ENCODE peak calls at places on chromosomes 4 and X, in four cellular contexts. O is WTC11, X is HepG2, F is K562. H is an unnamed sample.
A peak's percentile ranks its signal among the peaks of the same experiment; 100 is the strongest.

GRCh38 chr4:56637791-56638190 is 43.3 kb downstream of the HOPX start:
- DNase-seq in O (no peak), X (no peak), F (no peak), H (no peak)

GRCh38 chr4:39037491-39037825 is 5.2 kb upstream of the TMEM156 start:
- DNase-seq in O (no peak), X (no peak), F (peak; percentile 27), H (no peak)

GRCh38 chrX:19237919-19238318 is 105.8 kb upstream of the PDHA1 start:
- DNase-seq in O (no peak), X (no peak), F (no peak), H (no peak)

GRCh38 chr4:74578329-74578728 is 133.4 kb downstream of the AREG start:
- DNase-seq in O (no peak), X (no peak), F (no peak), H (no peak)

GRCh38 chr4:137226900-137227299 is 305.4 kb downstream of the PCDH18 start:
- DNase-seq in O (no peak), X (no peak), F (no peak), H (peak; percentile 7)

GRCh38 chr4:168562021-168562691 is 65.3 kb downstream of the PALLD start:
- DNase-seq in O (no peak), X (no peak), F (no peak), H (no peak)

GRCh38 chrX:108557594-108557993 is 118.0 kb downstream of the COL4A5 start:
- DNase-seq in O (no peak), X (no peak), F (peak; percentile 67), H (no peak)

GRCh38 chr4:476501-476900 is 22.5 kb downstream of the ZNF721 start:
- DNase-seq in O (no peak), X (no peak), F (no peak), H (no peak)

GRCh38 chr4:91826186-91826585 is 477.6 kb upstream of the GRID2 start:
- DNase-seq in O (no peak), X (no peak), F (no peak), H (no peak)

GRCh38 chrX:2921193-2921592 is 7.9 kb downstream of the ARSD start:
- DNase-seq in O (no peak), X (no peak), F (no peak), H (no peak)

GRCh38 chrX:84339507-84340364 is 151.7 kb upstream of the RPS6KA6 start:
- DNase-seq in O (no peak), X (peak; percentile 0), F (peak; percentile 1), H (peak; percentile 39)

GRCh38 chr4:34964613-34965012 is 1279.7 kb downstream of the ARAP2 start:
- DNase-seq in O (no peak), X (no peak), F (no peak), H (no peak)

GRCh38 chr4:161203865-161204264 is 959.9 kb downstream of the FSTL5 start:
- DNase-seq in O (no peak), X (no peak), F (no peak), H (no peak)

GRCh38 chr4:168388890-168389289 is 70.3 kb upstream of the DDX60 start:
- DNase-seq in O (no peak), X (no peak), F (no peak), H (no peak)

GRCh38 chrX:116114999-116115398 is 55.5 kb upstream of the AGTR2 start:
- DNase-seq in O (no peak), X (no peak), F (no peak), H (no peak)

GRCh38 chr4:173074501-173074946 is 94.1 kb upstream of the GALNT7 start:
- DNase-seq in O (peak; percentile 55), X (no peak), F (no peak), H (no peak)

GRCh38 chrX:43728002-43728401 is 71.9 kb downstream of the MAOA start:
- DNase-seq in O (no peak), X (peak; percentile 35), F (no peak), H (no peak)

GRCh38 chrX:2691543-2692220 is 587 bp downstream of the CD99 start:
- DNase-seq in O (no peak), X (no peak), F (peak; percentile 40), H (no peak)

GRCh38 chr4:2818351-2818939 is 25.2 kb upstream of the ADD1 start:
- DNase-seq in O (peak; percentile 63), X (no peak), F (no peak), H (peak; percentile 45)

GRCh38 chr4:113384600-113384999 is 335.1 kb downstream of the ANK2 start:
- DNase-seq in O (no peak), X (no peak), F (no peak), H (no peak)

GRCh38 chr4:96698891-96699290 is 859.0 kb downstream of the PDHA2 start:
- DNase-seq in O (no peak), X (no peak), F (no peak), H (no peak)

GRCh38 chr4:139806929-139807328 is 141.3 kb downstream of the MGST2 start:
- DNase-seq in O (no peak), X (no peak), F (no peak), H (no peak)

GRCh38 chrX:34877451-34877850 is 65.1 kb upstream of the FAM47B start:
- DNase-seq in O (no peak), X (no peak), F (no peak), H (no peak)

GRCh38 chr4:15781427-15782095 is 3.4 kb downstream of the CD38 start:
- DNase-seq in O (no peak), X (no peak), F (no peak), H (no peak)
- TF ChIP-seq ELF4 in O (no peak), X (no peak), F (no peak), H (no peak)

GRCh38 chr4:87219648-87220093 is 747 bp downstream of the KLHL8 start:
- DNase-seq in O (peak; percentile 40), X (peak; percentile 11), F (peak; percentile 66), H (peak; percentile 30)
- TF ChIP-seq ELF4 in O (no peak), X (no peak), F (no peak), H (no peak)

DNA sequence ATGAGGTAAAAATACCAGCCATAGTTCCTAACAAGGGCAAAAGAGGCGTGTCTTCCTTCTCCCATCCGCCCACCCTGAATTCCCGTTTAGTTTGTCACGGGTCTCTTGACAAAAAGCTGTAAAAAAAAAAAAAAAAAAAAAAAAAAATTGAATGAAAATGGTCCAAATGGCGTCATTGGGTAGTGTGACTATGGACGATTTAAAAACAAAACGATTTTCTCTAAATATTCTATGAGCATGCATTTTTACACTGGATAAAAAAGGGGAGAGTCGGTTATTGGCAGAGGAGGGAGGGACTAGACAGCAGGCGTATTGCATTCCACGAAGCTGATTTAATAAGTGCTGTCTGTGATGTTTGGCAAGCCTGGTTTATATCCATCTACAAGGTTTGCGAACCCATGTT is at the start of gene FAM133A:
- DNase-seq in O (no peak), X (no peak), F (no peak), H (peak; percentile 10)
- TF ChIP-seq ELF4 in O (no peak), X (no peak), F (no peak), H (no peak)

GRCh38 chrX:12814434-12814833 is 23.2 kb downstream of the PRPS2 start:
- DNase-seq in O (peak; percentile 28), X (peak; percentile 29), F (peak; percentile 47), H (peak; percentile 42)
- TF ChIP-seq ELF4 in O (no peak), X (no peak), F (no peak), H (no peak)

DNA sequence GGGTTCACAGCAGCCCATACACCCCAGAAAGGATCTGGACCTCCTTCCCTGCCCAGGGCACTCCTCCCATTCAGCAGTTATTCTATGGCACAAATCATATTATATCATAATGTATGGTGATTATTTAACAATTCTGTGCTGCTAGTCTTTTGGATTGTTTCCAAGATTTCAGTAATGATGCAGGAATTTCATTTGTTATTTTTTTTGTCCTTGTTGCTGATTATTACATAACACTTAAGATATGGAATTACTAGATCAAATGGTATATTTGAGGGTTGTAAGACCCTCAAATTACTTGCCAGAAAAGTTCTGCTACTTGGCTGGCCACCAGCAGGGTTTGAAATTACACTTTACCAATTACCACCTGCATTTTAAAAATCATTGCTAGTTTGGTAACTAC is 36.4 kb downstream of the QDPR start:
- DNase-seq in O (no peak), X (no peak), F (no peak), H (no peak)
- TF ChIP-seq ELF4 in O (no peak), X (no peak), F (no peak), H (no peak)

GRCh38 chr4:122658818-122659295 is 38.0 kb upstream of the IL21 start:
- DNase-seq in O (no peak), X (no peak), F (no peak), H (no peak)

GRCh38 chr4:122662701-122663100 is 41.8 kb upstream of the IL21 start:
- DNase-seq in O (no peak), X (no peak), F (peak; percentile 23), H (no peak)

GRCh38 chr4:122661176-122661575 is 40.3 kb upstream of the IL21 start:
- DNase-seq in O (no peak), X (no peak), F (no peak), H (no peak)

GRCh38 chr4:122663814-122664610 is 43.1 kb upstream of the IL21 start:
- DNase-seq in O (no peak), X (no peak), F (no peak), H (no peak)

DNA sequence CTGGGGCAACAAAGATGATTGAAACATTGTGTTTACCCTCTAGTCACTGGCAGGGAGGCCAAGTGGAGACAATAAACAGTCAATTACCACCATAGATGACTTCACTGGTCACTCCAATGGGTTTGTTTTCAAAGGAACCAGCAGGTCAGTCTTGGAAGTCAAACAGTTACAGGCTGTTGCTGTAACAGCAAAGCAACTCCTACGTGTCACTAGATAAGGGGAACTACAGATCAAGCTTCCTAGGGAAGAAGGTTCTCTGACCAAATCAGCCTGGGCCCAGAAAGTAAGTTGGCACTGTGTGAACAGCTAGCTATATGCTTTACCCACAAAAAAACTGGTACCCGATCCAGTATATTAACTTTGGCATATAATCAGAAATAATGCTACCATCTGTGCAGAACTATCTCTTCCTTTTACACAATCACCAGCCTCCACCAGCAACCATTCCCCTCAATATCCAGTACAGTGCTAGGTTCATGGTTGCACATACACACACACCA is 40.8 kb upstream of the IL21 start:
- DNase-seq in O (no peak), X (no peak), F (peak; percentile 56), H (no peak)
- TF ChIP-seq ELF4 in O (no peak), X (no peak), F (no peak), H (no peak)

DNA sequence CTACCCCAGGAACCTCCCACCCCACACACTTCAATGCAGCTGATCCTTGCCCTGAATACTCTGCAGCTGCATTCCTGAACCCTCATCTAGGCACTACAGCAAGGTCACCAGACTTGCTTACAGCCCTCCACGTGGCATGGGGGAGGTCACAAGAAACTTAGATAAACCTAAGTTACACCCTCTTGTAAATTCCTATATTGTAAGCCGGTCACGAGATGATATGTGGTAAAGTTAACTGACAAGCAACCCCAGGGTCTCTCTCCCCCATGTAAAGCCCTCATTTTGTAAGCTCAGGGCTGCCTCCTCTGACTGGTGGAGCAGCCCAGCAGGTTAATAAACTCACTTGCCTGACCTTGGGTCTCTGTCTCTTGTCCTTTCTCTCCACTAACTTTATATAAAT is 570.7 kb downstream of the PCDH7 start:
- DNase-seq in O (peak; percentile 31), X (no peak), F (no peak), H (no peak)
- TF ChIP-seq ELF4 in O (no peak), X (no peak), F (no peak), H (no peak)

DNA sequence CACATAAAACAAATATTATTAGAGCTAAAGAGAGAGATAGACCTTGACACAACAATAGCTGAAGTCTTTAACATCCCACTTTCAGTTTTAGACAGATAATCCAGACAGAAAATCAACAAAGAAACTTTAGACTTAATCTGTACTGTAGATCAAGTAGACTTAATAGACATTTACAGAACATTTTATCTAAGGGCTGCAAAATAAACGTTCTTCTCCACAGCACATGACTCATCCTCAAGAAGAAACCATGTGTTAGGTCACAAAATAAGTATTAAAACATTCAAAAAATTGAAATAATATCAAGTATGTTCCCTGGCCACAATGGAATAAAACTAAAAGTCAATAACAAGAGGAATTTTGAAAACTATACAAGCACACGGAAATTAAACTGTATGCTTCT is 1510.3 kb upstream of the PCDH10 start:
- DNase-seq in O (no peak), X (no peak), F (no peak), H (no peak)
- TF ChIP-seq ELF4 in O (no peak), X (no peak), F (no peak), H (no peak)

GRCh38 chr4:47668810-47669408 is 169.0 kb downstream of the CORIN start:
- DNase-seq in O (no peak), X (peak; percentile 32), F (peak; percentile 57), H (peak; percentile 26)
- TF ChIP-seq ELF4 in O (no peak), X (no peak), F (no peak), H (no peak)

H was measured in HEK293T.